ENCODE peak calls at places on chromosome 19, in ten cellular contexts. M is breast epithelium, N is psoas muscle, H is GM23338, V is AG10803, E is RWPE1, O is upper lobe of right lung, P is suprapubic skin, Q is cardiac fibroblast, X is foreskin fibroblast. A is an unnamed sample.
A peak's percentile ranks its signal among the peaks of the same experiment; 100 is the strongest.

GRCh38 chr19:35318679-35319448 is 10.1 kb upstream of the CD22 start:
- DNase-seq in M (peak; percentile 83), N (peak; percentile 72), H (no peak), V (peak; percentile 73), E (peak; percentile 90), O (peak; percentile 84), P (no peak), Q (peak; percentile 79), X (peak; percentile 96), A (peak; percentile 43)

GRCh38 chr19:40284501-40285352 is at the start of gene AKT2:
- DNase-seq in M (peak; percentile 60), N (no peak), H (peak; percentile 88), V (peak; percentile 38), E (no peak), O (no peak), P (peak; percentile 86), Q (peak; percentile 71), X (peak; percentile 42), A (no peak)

GRCh38 chr19:43705729-43706128 is 10.1 kb upstream of the IRGC start:
- DNase-seq in M (no peak), N (no peak), H (no peak), V (no peak), E (no peak), O (no peak), P (no peak), Q (no peak), X (no peak), A (no peak)

GRCh38 chr19:10431943-10432735 is 11.8 kb downstream of the PDE4A start:
- DNase-seq in M (no peak), N (peak; percentile 86), H (peak; percentile 60), V (peak; percentile 47), E (no peak), O (peak; percentile 92), P (peak; percentile 88), Q (peak; percentile 49), X (peak; percentile 45), A (no peak)

GRCh38 chr19:50167314-50167721 is 4.2 kb upstream of the IZUMO2 start:
- DNase-seq in M (no peak), N (no peak), H (peak; percentile 12), V (no peak), E (no peak), O (no peak), P (no peak), Q (no peak), X (no peak), A (no peak)

GRCh38 chr19:56270676-56271075 is 1.9 kb upstream of the EDDM13 start:
- DNase-seq in M (no peak), N (no peak), H (no peak), V (no peak), E (no peak), O (no peak), P (no peak), Q (no peak), X (no peak), A (no peak)

GRCh38 chr19:58042709-58043340 is 9.0 kb downstream of the ZSCAN1 start:
- DNase-seq in M (no peak), N (no peak), H (peak; percentile 94), V (no peak), E (no peak), O (no peak), P (no peak), Q (no peak), X (no peak), A (no peak)

GRCh38 chr19:40150170-40150569 is 41.1 kb upstream of the MAP3K10 start:
- DNase-seq in M (no peak), N (no peak), H (no peak), V (peak; percentile 78), E (no peak), O (no peak), P (peak; percentile 55), Q (peak; percentile 53), X (peak; percentile 20), A (no peak)

GRCh38 chr19:33397536-33398360 is 24.2 kb downstream of the CEBPG start:
- DNase-seq in M (peak; percentile 39), N (peak; percentile 50), H (no peak), V (no peak), E (no peak), O (peak; percentile 54), P (no peak), Q (no peak), X (no peak), A (no peak)

DNA sequence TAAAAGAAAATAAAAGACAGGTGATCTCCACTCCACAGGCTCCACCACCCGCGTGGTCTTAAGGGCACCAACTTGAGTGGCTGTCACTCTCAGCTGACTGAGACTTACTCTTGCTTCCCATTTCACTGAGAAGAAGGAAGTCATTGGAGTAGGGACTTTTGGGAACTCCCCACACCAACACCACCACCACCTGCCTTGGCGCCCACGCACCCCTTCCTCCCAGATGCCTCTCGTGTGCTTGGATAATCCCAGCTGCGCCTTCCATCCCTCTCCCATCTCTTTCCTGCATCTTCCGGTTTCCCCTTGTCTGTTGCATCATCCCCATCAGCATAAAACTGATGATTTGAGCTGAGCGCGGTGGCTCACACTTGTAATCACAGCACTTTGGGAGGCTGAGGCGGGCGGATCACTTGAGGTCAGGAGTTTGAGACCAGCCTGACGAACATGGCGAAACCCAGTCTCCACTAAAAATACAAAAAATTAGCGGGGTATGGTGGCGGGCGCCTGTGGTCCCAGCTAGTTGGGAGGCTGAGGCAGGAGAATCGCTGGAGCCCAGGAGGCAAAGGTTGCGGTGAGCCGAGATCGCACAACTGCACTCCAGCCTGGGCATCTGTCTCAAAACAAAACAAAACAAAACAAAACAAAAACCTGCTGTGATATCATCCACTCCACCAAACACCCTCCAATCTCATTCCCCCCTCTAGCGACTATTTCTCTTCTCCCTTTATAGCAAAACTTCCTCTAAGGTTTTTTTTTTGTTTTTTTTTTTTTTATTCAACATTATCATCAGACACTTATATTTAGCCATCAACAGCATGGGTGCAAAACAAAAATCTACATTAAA is 25.5 kb downstream of the AP2S1 start:
- DNase-seq in M (no peak), N (no peak), H (no peak), V (peak; percentile 18), E (no peak), O (peak; percentile 80), P (no peak), Q (peak; percentile 24), X (no peak), A (no peak)
- TF ChIP-seq CTCF in M (no peak), N (no peak), H (no peak), V (peak; percentile 6), E (no peak), O (peak; percentile 9), P (no peak), Q (no peak), X (no peak), A (no peak)

GRCh38 chr19:54708781-54709180 is 15.5 kb upstream of the KIR3DL3 start:
- DNase-seq in M (peak; percentile 33), N (no peak), H (no peak), V (no peak), E (no peak), O (no peak), P (no peak), Q (no peak), X (no peak), A (no peak)

GRCh38 chr19:54707932-54708331 is 16.3 kb upstream of the KIR3DL3 start:
- DNase-seq in M (peak; percentile 43), N (no peak), H (no peak), V (no peak), E (no peak), O (no peak), P (no peak), Q (no peak), X (no peak), A (no peak)

DNA sequence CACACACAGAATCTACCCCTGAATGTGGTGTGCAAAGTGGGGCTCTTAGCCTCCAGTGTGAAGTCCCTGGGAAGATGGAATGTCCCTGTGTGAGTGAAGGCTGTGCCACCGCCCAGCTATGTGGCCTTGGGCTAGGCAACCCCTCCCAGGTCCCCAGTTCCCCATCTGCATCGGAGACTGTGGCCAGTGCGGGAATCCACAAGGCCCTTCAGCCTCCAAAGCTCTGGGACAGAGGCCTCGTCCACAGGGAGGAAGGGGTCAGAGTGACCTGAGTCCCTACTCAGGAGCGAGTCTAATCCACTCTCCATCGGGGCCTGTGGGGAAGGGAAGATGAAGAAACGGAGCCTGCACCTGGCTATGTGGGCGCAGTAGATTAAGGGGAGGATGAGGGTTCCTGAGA is 19.3 kb upstream of the KIR3DL3 start:
- DNase-seq in M (no peak), N (no peak), H (no peak), V (no peak), E (no peak), O (no peak), P (no peak), Q (no peak), X (no peak), A (no peak)
- TF ChIP-seq CTCF in M (no peak), N (no peak), H (no peak), V (no peak), E (no peak), O (no peak), P (no peak), Q (no peak), X (no peak), A (no peak)

DNA sequence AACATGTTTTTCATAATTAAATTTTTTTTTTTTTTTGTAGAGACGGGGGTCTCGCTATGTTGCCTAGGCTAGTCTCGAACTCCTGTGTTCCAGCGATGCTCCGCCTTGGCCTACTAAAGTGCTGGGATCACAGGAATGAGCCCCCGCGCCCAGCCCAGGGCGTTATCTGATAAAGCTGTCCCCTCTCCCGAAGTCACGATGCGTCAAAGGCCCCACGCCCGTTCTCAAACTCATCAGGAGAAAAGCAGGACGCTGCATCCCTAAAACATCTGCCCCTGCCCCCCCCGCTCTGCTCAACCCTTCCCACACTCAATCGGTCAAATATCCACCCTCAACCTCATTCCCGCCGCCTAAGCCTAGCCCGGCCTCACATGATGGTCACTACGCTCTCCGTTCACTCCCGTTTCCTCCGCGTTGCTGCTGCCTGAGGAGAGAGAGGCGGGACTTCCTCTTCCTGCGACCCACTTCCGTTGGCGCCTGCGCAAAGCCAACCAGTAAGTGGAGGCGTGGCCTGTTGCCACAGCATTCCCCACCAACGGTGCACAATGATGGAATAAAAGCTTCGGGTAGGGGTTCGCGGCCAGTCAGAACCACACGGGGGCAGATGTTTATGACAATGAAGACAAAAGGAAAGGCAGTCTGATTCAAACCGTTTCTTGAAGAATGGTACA is at the start of gene SNRPD2:
- DNase-seq in M (peak; percentile 93), N (peak; percentile 97), H (peak; percentile 98), V (peak; percentile 93), E (peak; percentile 94), O (peak; percentile 96), P (peak; percentile 97), Q (peak; percentile 97), X (peak; percentile 91), A (peak; percentile 80)
- TF ChIP-seq CTCF in M (no peak), N (no peak), H (no peak), V (no peak), E (no peak), O (peak; percentile 8), P (no peak), Q (no peak), X (no peak), A (no peak)

GRCh38 chr19:30255783-30256509 is 116.2 kb upstream of the ZNF536 start:
- DNase-seq in M (no peak), N (no peak), H (peak; percentile 63), V (peak; percentile 60), E (no peak), O (no peak), P (no peak), Q (no peak), X (no peak), A (no peak)
- TF ChIP-seq CTCF in M (no peak), N (no peak), H (peak; percentile 9), V (no peak), E (no peak), O (no peak), P (no peak), Q (no peak), X (no peak), A (no peak)

GRCh38 chr19:38384209-38385027 is 3.4 kb downstream of the GGN start:
- DNase-seq in M (no peak), N (no peak), H (peak; percentile 87), V (no peak), E (no peak), O (no peak), P (no peak), Q (peak; percentile 34), X (no peak), A (no peak)
- TF ChIP-seq CTCF in M (no peak), N (no peak), H (peak; percentile 89), V (peak; percentile 50), E (no peak), O (no peak), P (no peak), Q (peak; percentile 55), X (peak; percentile 37), A (peak; percentile 30)